ENCODE peak calls at places on chromosomes 13 and 19, in seven cellular contexts. One of them, this sample, is unnamed.

GRCh38 chr13:45584816-45585215 is 30.7 kb downstream of the ERICH6B start:
- DNase-seq in tibial artery: no peak
- DNase-seq in cardiac muscle cell: peak
- DNase-seq in H9: peak
- DNase-seq in left lung: no peak
- DNase-seq in HCT116: peak
- DNase-seq in CD4-positive, alpha-beta memory T cell: no peak
- DNase-seq in this sample: no peak

GRCh38 chr13:95367309-95367843 is 66.1 kb upstream of the ABCC4 start:
- DNase-seq in H9: no peak
- DNase-seq in cardiac muscle cell: no peak
- DNase-seq in left lung: no peak
- DNase-seq in HCT116: no peak
- DNase-seq in tibial artery: no peak
- DNase-seq in CD4-positive, alpha-beta memory T cell: no peak
- DNase-seq in this sample: no peak

GRCh38 chr13:99733346-99733745 is 232.1 kb downstream of the TM9SF2 start:
- DNase-seq in HCT116: no peak
- DNase-seq in H9: no peak
- DNase-seq in CD4-positive, alpha-beta memory T cell: no peak
- DNase-seq in cardiac muscle cell: no peak
- DNase-seq in tibial artery: no peak
- DNase-seq in left lung: no peak
- DNase-seq in this sample: no peak

GRCh38 chr13:29745704-29746103 is 104.7 kb downstream of the UBL3 start:
- DNase-seq in cardiac muscle cell: no peak
- DNase-seq in H9: no peak
- DNase-seq in HCT116: no peak
- DNase-seq in left lung: no peak
- DNase-seq in tibial artery: no peak
- DNase-seq in CD4-positive, alpha-beta memory T cell: no peak
- DNase-seq in this sample: no peak

GRCh38 chr19:12685831-12686230 is 2.0 kb upstream of the GNG14 start:
- DNase-seq in left lung: no peak
- DNase-seq in H9: no peak
- DNase-seq in HCT116: no peak
- DNase-seq in tibial artery: no peak
- DNase-seq in cardiac muscle cell: no peak
- DNase-seq in CD4-positive, alpha-beta memory T cell: no peak
- DNase-seq in this sample: no peak

GRCh38 chr19:46546194-46546896 is 50.7 kb upstream of the PNMA8B start:
- DNase-seq in HCT116: no peak
- DNase-seq in H9: peak
- DNase-seq in left lung: peak
- DNase-seq in CD4-positive, alpha-beta memory T cell: no peak
- DNase-seq in cardiac muscle cell: peak
- DNase-seq in tibial artery: no peak
- DNase-seq in this sample: no peak

GRCh38 chr19:10112037-10112751 is 701 bp downstream of the P2RY11 start:
- DNase-seq in CD4-positive, alpha-beta memory T cell: peak
- DNase-seq in HCT116: no peak
- DNase-seq in tibial artery: no peak
- DNase-seq in cardiac muscle cell: no peak
- DNase-seq in H9: no peak
- DNase-seq in left lung: peak
- DNase-seq in this sample: no peak

GRCh38 chr13:74070065-74070464 is 64.1 kb downstream of the KLF12 start:
- DNase-seq in cardiac muscle cell: no peak
- DNase-seq in HCT116: no peak
- DNase-seq in left lung: no peak
- DNase-seq in H9: no peak
- DNase-seq in CD4-positive, alpha-beta memory T cell: peak
- DNase-seq in tibial artery: no peak
- DNase-seq in this sample: no peak

GRCh38 chr13:65532231-65532630 is 1697.9 kb downstream of the PCDH9 start:
- DNase-seq in HCT116: no peak
- DNase-seq in tibial artery: no peak
- DNase-seq in H9: no peak
- DNase-seq in CD4-positive, alpha-beta memory T cell: no peak
- DNase-seq in cardiac muscle cell: no peak
- DNase-seq in left lung: no peak
- DNase-seq in this sample: no peak

GRCh38 chr13:107832521-107833095 is 382.7 kb downstream of the LIG4 start:
- DNase-seq in H9: no peak
- DNase-seq in left lung: no peak
- DNase-seq in CD4-positive, alpha-beta memory T cell: no peak
- DNase-seq in HCT116: no peak
- DNase-seq in cardiac muscle cell: no peak
- DNase-seq in tibial artery: no peak
- DNase-seq in this sample: no peak

GRCh38 chr13:66922444-66922843 is 307.7 kb downstream of the PCDH9 start:
- DNase-seq in cardiac muscle cell: no peak
- DNase-seq in HCT116: no peak
- DNase-seq in left lung: no peak
- DNase-seq in CD4-positive, alpha-beta memory T cell: no peak
- DNase-seq in tibial artery: no peak
- DNase-seq in H9: no peak
- DNase-seq in this sample: no peak

GRCh38 chr19:41261474-41262190 is 2.5 kb upstream of the HNRNPUL1 start:
- DNase-seq in tibial artery: peak
- DNase-seq in H9: no peak
- DNase-seq in left lung: no peak
- DNase-seq in CD4-positive, alpha-beta memory T cell: no peak
- DNase-seq in cardiac muscle cell: no peak
- DNase-seq in HCT116: no peak
- DNase-seq in this sample: peak
- H3K27ac ChIP-seq in tibial artery: peak
- H3K27ac ChIP-seq in H9: no peak
- H3K27ac ChIP-seq in left lung: peak
- H3K27ac ChIP-seq in CD4-positive, alpha-beta memory T cell: peak
- H3K27ac ChIP-seq in cardiac muscle cell: no peak
- H3K27ac ChIP-seq in HCT116: peak
- H3K27ac ChIP-seq in this sample: peak

GRCh38 chr19:38021356-38021755 is 114.3 kb downstream of the SIPA1L3 start:
- DNase-seq in cardiac muscle cell: no peak
- DNase-seq in HCT116: no peak
- DNase-seq in CD4-positive, alpha-beta memory T cell: no peak
- DNase-seq in H9: no peak
- DNase-seq in tibial artery: no peak
- DNase-seq in left lung: no peak
- DNase-seq in this sample: no peak

GRCh38 chr19:38023245-38023644 is 116.2 kb downstream of the SIPA1L3 start:
- DNase-seq in left lung: no peak
- DNase-seq in tibial artery: no peak
- DNase-seq in cardiac muscle cell: no peak
- DNase-seq in CD4-positive, alpha-beta memory T cell: no peak
- DNase-seq in H9: no peak
- DNase-seq in HCT116: no peak
- DNase-seq in this sample: no peak

GRCh38 chr19:38025908-38026307 is 118.9 kb downstream of the SIPA1L3 start:
- DNase-seq in HCT116: no peak
- DNase-seq in left lung: no peak
- DNase-seq in cardiac muscle cell: no peak
- DNase-seq in tibial artery: no peak
- DNase-seq in CD4-positive, alpha-beta memory T cell: no peak
- DNase-seq in H9: no peak
- DNase-seq in this sample: no peak

GRCh38 chr19:38024991-38025716 is 118.1 kb downstream of the SIPA1L3 start:
- DNase-seq in H9: peak
- DNase-seq in cardiac muscle cell: no peak
- DNase-seq in CD4-positive, alpha-beta memory T cell: no peak
- DNase-seq in HCT116: no peak
- DNase-seq in tibial artery: no peak
- DNase-seq in left lung: no peak
- DNase-seq in this sample: no peak

GRCh38 chr19:38023661-38024574 is 116.9 kb downstream of the SIPA1L3 start:
- DNase-seq in HCT116: no peak
- DNase-seq in H9: no peak
- DNase-seq in CD4-positive, alpha-beta memory T cell: no peak
- DNase-seq in tibial artery: no peak
- DNase-seq in left lung: no peak
- DNase-seq in cardiac muscle cell: no peak
- DNase-seq in this sample: no peak
- H3K27ac ChIP-seq in HCT116: no peak
- H3K27ac ChIP-seq in H9: no peak
- H3K27ac ChIP-seq in CD4-positive, alpha-beta memory T cell: no peak
- H3K27ac ChIP-seq in tibial artery: no peak
- H3K27ac ChIP-seq in left lung: peak
- H3K27ac ChIP-seq in cardiac muscle cell: peak
- H3K27ac ChIP-seq in this sample: peak

GRCh38 chr19:33532859-33533455 is 11.4 kb upstream of the PEPD start:
- DNase-seq in tibial artery: no peak
- DNase-seq in H9: peak
- DNase-seq in left lung: no peak
- DNase-seq in cardiac muscle cell: no peak
- DNase-seq in CD4-positive, alpha-beta memory T cell: no peak
- DNase-seq in HCT116: no peak
- DNase-seq in this sample: no peak

GRCh38 chr19:33530261-33530660 is 8.7 kb upstream of the PEPD start:
- DNase-seq in cardiac muscle cell: no peak
- DNase-seq in HCT116: no peak
- DNase-seq in H9: no peak
- DNase-seq in tibial artery: no peak
- DNase-seq in CD4-positive, alpha-beta memory T cell: no peak
- DNase-seq in left lung: no peak
- DNase-seq in this sample: no peak

GRCh38 chr19:33528404-33528803 is 6.8 kb upstream of the PEPD start:
- DNase-seq in tibial artery: no peak
- DNase-seq in HCT116: no peak
- DNase-seq in left lung: no peak
- DNase-seq in H9: no peak
- DNase-seq in cardiac muscle cell: no peak
- DNase-seq in CD4-positive, alpha-beta memory T cell: no peak
- DNase-seq in this sample: no peak

GRCh38 chr19:33530842-33531241 is 9.3 kb upstream of the PEPD start:
- DNase-seq in HCT116: no peak
- DNase-seq in left lung: no peak
- DNase-seq in CD4-positive, alpha-beta memory T cell: no peak
- DNase-seq in tibial artery: no peak
- DNase-seq in cardiac muscle cell: no peak
- DNase-seq in H9: no peak
- DNase-seq in this sample: no peak

GRCh38 chr19:33529094-33529676 is 7.6 kb upstream of the PEPD start:
- DNase-seq in CD4-positive, alpha-beta memory T cell: no peak
- DNase-seq in left lung: no peak
- DNase-seq in HCT116: no peak
- DNase-seq in tibial artery: no peak
- DNase-seq in H9: no peak
- DNase-seq in cardiac muscle cell: no peak
- DNase-seq in this sample: no peak
- H3K27ac ChIP-seq in CD4-positive, alpha-beta memory T cell: no peak
- H3K27ac ChIP-seq in left lung: no peak
- H3K27ac ChIP-seq in HCT116: no peak
- H3K27ac ChIP-seq in tibial artery: no peak
- H3K27ac ChIP-seq in H9: no peak
- H3K27ac ChIP-seq in cardiac muscle cell: no peak
- H3K27ac ChIP-seq in this sample: no peak

GRCh38 chr19:52599241-52599640 is 29.2 kb downstream of the ZNF701 start:
- DNase-seq in HCT116: no peak
- DNase-seq in CD4-positive, alpha-beta memory T cell: no peak
- DNase-seq in tibial artery: no peak
- DNase-seq in cardiac muscle cell: no peak
- DNase-seq in H9: no peak
- DNase-seq in left lung: no peak
- DNase-seq in this sample: no peak
- H3K27ac ChIP-seq in HCT116: no peak
- H3K27ac ChIP-seq in CD4-positive, alpha-beta memory T cell: no peak
- H3K27ac ChIP-seq in tibial artery: no peak
- H3K27ac ChIP-seq in cardiac muscle cell: no peak
- H3K27ac ChIP-seq in H9: no peak
- H3K27ac ChIP-seq in left lung: no peak
- H3K27ac ChIP-seq in this sample: no peak

GRCh38 chr19:48738557-48739399 is 1.6 kb downstream of the RASIP1 start:
- DNase-seq in tibial artery: peak
- DNase-seq in CD4-positive, alpha-beta memory T cell: peak
- DNase-seq in HCT116: peak
- DNase-seq in left lung: peak
- DNase-seq in cardiac muscle cell: peak
- DNase-seq in H9: peak
- DNase-seq in this sample: peak

GRCh38 chr19:48739835-48740704 is at the start of gene RASIP1:
- DNase-seq in cardiac muscle cell: no peak
- DNase-seq in tibial artery: no peak
- DNase-seq in H9: no peak
- DNase-seq in CD4-positive, alpha-beta memory T cell: peak
- DNase-seq in HCT116: no peak
- DNase-seq in left lung: no peak
- DNase-seq in this sample: no peak

GRCh38 chr19:48740705-48741030 is 258 bp upstream of the RASIP1 start:
- DNase-seq in tibial artery: no peak
- DNase-seq in CD4-positive, alpha-beta memory T cell: no peak
- DNase-seq in left lung: no peak
- DNase-seq in cardiac muscle cell: no peak
- DNase-seq in H9: no peak
- DNase-seq in HCT116: no peak
- DNase-seq in this sample: no peak

GRCh38 chr19:48739400-48739825 is 997 bp downstream of the RASIP1 start:
- DNase-seq in cardiac muscle cell: no peak
- DNase-seq in CD4-positive, alpha-beta memory T cell: peak
- DNase-seq in left lung: no peak
- DNase-seq in HCT116: no peak
- DNase-seq in H9: no peak
- DNase-seq in tibial artery: no peak
- DNase-seq in this sample: no peak

GRCh38 chr19:48741222-48741999 is 1.0 kb upstream of the RASIP1 start:
- DNase-seq in cardiac muscle cell: peak
- DNase-seq in left lung: no peak
- DNase-seq in H9: peak
- DNase-seq in CD4-positive, alpha-beta memory T cell: peak
- DNase-seq in HCT116: no peak
- DNase-seq in tibial artery: no peak
- DNase-seq in this sample: no peak
- H3K27ac ChIP-seq in cardiac muscle cell: no peak
- H3K27ac ChIP-seq in left lung: peak
- H3K27ac ChIP-seq in H9: no peak
- H3K27ac ChIP-seq in CD4-positive, alpha-beta memory T cell: no peak
- H3K27ac ChIP-seq in HCT116: peak
- H3K27ac ChIP-seq in tibial artery: no peak
- H3K27ac ChIP-seq in this sample: no peak

GRCh38 chr19:34309368-34310138 is 55.2 kb downstream of the GARRE1 start:
- DNase-seq in H9: no peak
- DNase-seq in HCT116: no peak
- DNase-seq in CD4-positive, alpha-beta memory T cell: no peak
- DNase-seq in tibial artery: no peak
- DNase-seq in left lung: no peak
- DNase-seq in cardiac muscle cell: no peak
- DNase-seq in this sample: no peak
- H3K27ac ChIP-seq in H9: no peak
- H3K27ac ChIP-seq in HCT116: no peak
- H3K27ac ChIP-seq in CD4-positive, alpha-beta memory T cell: peak
- H3K27ac ChIP-seq in tibial artery: no peak
- H3K27ac ChIP-seq in left lung: no peak
- H3K27ac ChIP-seq in cardiac muscle cell: no peak
- H3K27ac ChIP-seq in this sample: no peak

This sample was measured in epithelial cell of prostate.